ENCODE peak calls at places on chromosomes 12 and 14, in four cellular contexts. One of them, this sample, is unnamed.

GRCh38 chr14:78227466-78228077 is 57.4 kb downstream of the NRXN3 start:
- DNase-seq in IMR-90: no peak
- DNase-seq in uterus: no peak
- DNase-seq in heart left ventricle: no peak
- DNase-seq in this sample: no peak

GRCh38 chr12:132831771-132832170 is 3.1 kb upstream of the GOLGA3 start:
- DNase-seq in IMR-90: no peak
- DNase-seq in uterus: no peak
- DNase-seq in heart left ventricle: no peak
- DNase-seq in this sample: no peak

GRCh38 chr14:61504841-61505340 is 183.5 kb downstream of the PRKCH start:
- DNase-seq in IMR-90: no peak
- DNase-seq in uterus: no peak
- DNase-seq in heart left ventricle: no peak
- DNase-seq in this sample: no peak

GRCh38 chr14:95516554-95517209 is at the start of gene SYNE3:
- DNase-seq in IMR-90: no peak
- DNase-seq in uterus: peak; percentile 72
- DNase-seq in heart left ventricle: peak; percentile 79
- DNase-seq in this sample: peak; percentile 56

GRCh38 chr12:51907864-51908425 is 641 bp downstream of the ACVRL1 start:
- DNase-seq in IMR-90: no peak
- DNase-seq in uterus: no peak
- DNase-seq in heart left ventricle: no peak
- DNase-seq in this sample: no peak

GRCh38 chr12:48037267-48037915 is 33.1 kb upstream of the COL2A1 start:
- DNase-seq in IMR-90: peak; percentile 39
- DNase-seq in uterus: no peak
- DNase-seq in heart left ventricle: no peak
- DNase-seq in this sample: no peak

GRCh38 chr14:95784137-95784536 is 70.2 kb upstream of the TCL1A start:
- DNase-seq in IMR-90: peak; percentile 38
- DNase-seq in uterus: no peak
- DNase-seq in heart left ventricle: no peak
- DNase-seq in this sample: no peak

GRCh38 chr12:29067430-29067829 is 81.6 kb upstream of the FAR2 start:
- DNase-seq in IMR-90: no peak
- DNase-seq in uterus: no peak
- DNase-seq in heart left ventricle: no peak
- DNase-seq in this sample: no peak

GRCh38 chr12:94041833-94042232 is 106.5 kb upstream of the PLXNC1 start:
- DNase-seq in IMR-90: no peak
- DNase-seq in uterus: no peak
- DNase-seq in heart left ventricle: no peak
- DNase-seq in this sample: no peak

GRCh38 chr12:16399110-16399509 is 51.7 kb downstream of the MGST1 start:
- DNase-seq in IMR-90: no peak
- DNase-seq in uterus: no peak
- DNase-seq in heart left ventricle: no peak
- DNase-seq in this sample: no peak

GRCh38 chr14:64193821-64194220 is 100.3 kb downstream of the ESR2 start:
- DNase-seq in IMR-90: no peak
- DNase-seq in uterus: no peak
- DNase-seq in heart left ventricle: no peak
- DNase-seq in this sample: no peak

GRCh38 chr14:52106853-52107252 is 38.0 kb upstream of the NID2 start:
- DNase-seq in IMR-90: peak; percentile 20
- DNase-seq in uterus: peak; percentile 23
- DNase-seq in heart left ventricle: no peak
- DNase-seq in this sample: no peak

GRCh38 chr12:69616025-69616424 is 5.3 kb upstream of the LRRC10 start:
- DNase-seq in IMR-90: no peak
- DNase-seq in uterus: no peak
- DNase-seq in heart left ventricle: no peak
- DNase-seq in this sample: no peak

GRCh38 chr12:64099430-64099829 is 122.7 kb downstream of the KICS2 start:
- DNase-seq in IMR-90: peak; percentile 96
- DNase-seq in uterus: peak; percentile 65
- DNase-seq in heart left ventricle: peak; percentile 66
- DNase-seq in this sample: no peak

GRCh38 chr14:68825729-68826128 is 32.9 kb upstream of the ZFP36L1 start:
- DNase-seq in IMR-90: no peak
- DNase-seq in uterus: no peak
- DNase-seq in heart left ventricle: no peak
- DNase-seq in this sample: no peak

GRCh38 chr12:3311027-3311402 is 180.0 kb upstream of the PRMT8 start:
- DNase-seq in IMR-90: no peak
- DNase-seq in uterus: no peak
- DNase-seq in heart left ventricle: no peak
- DNase-seq in this sample: no peak

GRCh38 chr14:81519200-81519998 is 14.3 kb downstream of the SEL1L start:
- DNase-seq in IMR-90: no peak
- DNase-seq in uterus: no peak
- DNase-seq in heart left ventricle: no peak
- DNase-seq in this sample: no peak

GRCh38 chr14:21382095-21382494 is 1.7 kb downstream of the SUPT16H start:
- DNase-seq in IMR-90: no peak
- DNase-seq in uterus: no peak
- DNase-seq in heart left ventricle: no peak
- DNase-seq in this sample: no peak

GRCh38 chr12:68113644-68114043 is 45.9 kb downstream of the IFNG start:
- DNase-seq in IMR-90: no peak
- DNase-seq in uterus: no peak
- DNase-seq in heart left ventricle: no peak
- DNase-seq in this sample: no peak

GRCh38 chr14:87407344-87407743 is 585.6 kb downstream of the GALC start:
- DNase-seq in IMR-90: no peak
- DNase-seq in uterus: no peak
- DNase-seq in heart left ventricle: no peak
- DNase-seq in this sample: no peak

DNA sequence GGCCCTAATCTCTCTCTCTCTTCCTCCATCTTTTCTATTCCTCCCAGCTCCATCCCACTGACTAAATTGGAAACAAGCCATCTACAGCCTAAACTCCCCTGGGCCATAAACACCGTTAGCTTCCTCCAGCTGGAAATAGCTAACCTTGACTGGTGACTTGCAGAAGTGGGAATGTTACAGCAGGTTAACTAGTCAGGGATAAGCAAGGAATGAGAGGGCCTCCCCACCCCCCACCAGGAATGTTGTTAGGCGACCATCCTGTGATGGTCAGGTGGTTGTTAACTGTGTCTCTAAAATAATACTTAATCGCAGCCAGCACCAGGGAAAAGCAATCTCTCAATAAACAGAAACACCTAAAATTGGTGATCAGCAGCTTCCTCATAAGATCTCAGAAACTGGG is 40.8 kb downstream of the MIS18BP1 start:
- DNase-seq in IMR-90: no peak
- DNase-seq in uterus: no peak
- DNase-seq in heart left ventricle: no peak
- DNase-seq in this sample: no peak
- H3K36me3 ChIP-seq in IMR-90: peaks cover 3% of the 10 kb centered on the region
- H3K36me3 ChIP-seq in uterus: no peaks in the 10 kb centered on the region
- H3K36me3 ChIP-seq in heart left ventricle: peaks cover 3% of the 10 kb centered on the region
- H3K36me3 ChIP-seq in this sample: no peaks in the 10 kb centered on the region

GRCh38 chr14:25050494-25051170 is 685 bp upstream of the STXBP6 start:
- DNase-seq in IMR-90: peak; percentile 82
- DNase-seq in uterus: no peak
- DNase-seq in heart left ventricle: no peak
- DNase-seq in this sample: no peak

GRCh38 chr14:25048170-25049126 is 1.5 kb downstream of the STXBP6 start:
- DNase-seq in IMR-90: peak; percentile 86
- DNase-seq in uterus: peak; percentile 57
- DNase-seq in heart left ventricle: peak; percentile 70
- DNase-seq in this sample: no peak

GRCh38 chr14:25049127-25049558 is 804 bp downstream of the STXBP6 start:
- DNase-seq in IMR-90: no peak
- DNase-seq in uterus: no peak
- DNase-seq in heart left ventricle: no peak
- DNase-seq in this sample: no peak

GRCh38 chr14:25052385-25052784 is 2.4 kb upstream of the STXBP6 start:
- DNase-seq in IMR-90: no peak
- DNase-seq in uterus: no peak
- DNase-seq in heart left ventricle: no peak
- DNase-seq in this sample: no peak

GRCh38 chr14:25049559-25050493 is at the start of gene STXBP6:
- DNase-seq in IMR-90: peak; percentile 65
- DNase-seq in uterus: peak; percentile 70
- DNase-seq in heart left ventricle: peak; percentile 84
- DNase-seq in this sample: peak; percentile 80
- TF ChIP-seq POLR2A in IMR-90: no peak
- TF ChIP-seq POLR2A in uterus: peak; percentile 43
- TF ChIP-seq POLR2A in heart left ventricle: peak; percentile 55
- TF ChIP-seq POLR2A in this sample: no peak

DNA sequence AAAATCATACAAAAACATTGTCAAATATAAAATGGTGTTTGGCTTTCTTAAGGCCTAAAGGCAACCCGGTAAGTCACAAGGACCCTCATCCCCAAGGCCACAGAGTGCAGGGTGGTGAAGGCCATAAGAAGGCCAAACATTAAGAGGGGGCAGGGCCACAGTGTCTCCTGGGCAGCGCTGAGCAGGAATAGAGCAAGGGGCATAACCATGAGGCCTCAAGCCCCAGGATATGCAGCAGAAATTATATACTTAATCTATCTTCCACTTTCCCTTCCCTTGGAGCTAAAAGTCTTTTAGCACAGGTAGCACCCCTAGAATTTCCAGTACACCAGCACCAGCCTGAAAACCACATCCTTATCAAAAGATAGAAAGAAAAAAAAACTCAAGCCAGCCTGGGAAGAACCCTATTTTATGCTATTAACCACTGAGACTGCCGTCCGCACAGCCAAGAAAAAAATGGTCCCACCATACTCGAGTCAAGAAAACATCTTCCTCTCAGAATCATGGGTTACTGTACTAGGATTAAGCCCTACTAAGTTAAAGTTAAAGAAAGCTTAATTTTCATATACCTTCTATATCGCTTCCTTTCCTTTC is 20.2 kb downstream of the KLRK1 start:
- DNase-seq in IMR-90: no peak
- DNase-seq in uterus: no peak
- DNase-seq in heart left ventricle: no peak
- DNase-seq in this sample: peak; percentile 34
- H3K27ac ChIP-seq in IMR-90: no peak overlapping the region
- H3K27ac ChIP-seq in uterus: peak overlapping the region; percentile 98
- H3K27ac ChIP-seq in heart left ventricle: no peak overlapping the region
- H3K27ac ChIP-seq in this sample: peak overlapping the region; percentile 99

GRCh38 chr14:76829650-76830421 is 3.6 kb downstream of the LRRC74A start:
- DNase-seq in IMR-90: no peak
- DNase-seq in uterus: no peak
- DNase-seq in heart left ventricle: peak; percentile 79
- DNase-seq in this sample: peak; percentile 86

GRCh38 chr14:76834296-76834695 is 8.1 kb downstream of the LRRC74A start:
- DNase-seq in IMR-90: no peak
- DNase-seq in uterus: no peak
- DNase-seq in heart left ventricle: no peak
- DNase-seq in this sample: no peak

GRCh38 chr14:76836029-76836630 is 9.9 kb downstream of the LRRC74A start:
- DNase-seq in IMR-90: no peak
- DNase-seq in uterus: no peak
- DNase-seq in heart left ventricle: no peak
- DNase-seq in this sample: peak; percentile 89

GRCh38 chr14:76829016-76829365 is 2.8 kb downstream of the LRRC74A start:
- DNase-seq in IMR-90: no peak
- DNase-seq in uterus: no peak
- DNase-seq in heart left ventricle: peak; percentile 74
- DNase-seq in this sample: no peak

GRCh38 chr14:76832503-76832988 is 6.3 kb downstream of the LRRC74A start:
- DNase-seq in IMR-90: no peak
- DNase-seq in uterus: no peak
- DNase-seq in heart left ventricle: no peak
- DNase-seq in this sample: no peak
- H3K36me3 ChIP-seq in IMR-90: no peaks in the 10 kb centered on the region
- H3K36me3 ChIP-seq in uterus: no peaks in the 10 kb centered on the region
- H3K36me3 ChIP-seq in heart left ventricle: no peaks in the 10 kb centered on the region
- H3K36me3 ChIP-seq in this sample: no peaks in the 10 kb centered on the region

GRCh38 chr14:50060871-50061663 is 55.3 kb downstream of the VCPKMT start:
- DNase-seq in IMR-90: peak; percentile 95
- DNase-seq in uterus: peak; percentile 72
- DNase-seq in heart left ventricle: peak; percentile 63
- DNase-seq in this sample: peak; percentile 50

GRCh38 chr14:50059773-50060629 is 56.4 kb downstream of the VCPKMT start:
- DNase-seq in IMR-90: no peak
- DNase-seq in uterus: no peak
- DNase-seq in heart left ventricle: no peak
- DNase-seq in this sample: no peak

GRCh38 chr14:50063876-50064420 is 52.4 kb downstream of the VCPKMT start:
- DNase-seq in IMR-90: no peak
- DNase-seq in uterus: no peak
- DNase-seq in heart left ventricle: no peak
- DNase-seq in this sample: no peak

GRCh38 chr14:50062438-50063039 is 53.8 kb downstream of the VCPKMT start:
- DNase-seq in IMR-90: peak; percentile 83
- DNase-seq in uterus: peak; percentile 38
- DNase-seq in heart left ventricle: no peak
- DNase-seq in this sample: no peak

DNA sequence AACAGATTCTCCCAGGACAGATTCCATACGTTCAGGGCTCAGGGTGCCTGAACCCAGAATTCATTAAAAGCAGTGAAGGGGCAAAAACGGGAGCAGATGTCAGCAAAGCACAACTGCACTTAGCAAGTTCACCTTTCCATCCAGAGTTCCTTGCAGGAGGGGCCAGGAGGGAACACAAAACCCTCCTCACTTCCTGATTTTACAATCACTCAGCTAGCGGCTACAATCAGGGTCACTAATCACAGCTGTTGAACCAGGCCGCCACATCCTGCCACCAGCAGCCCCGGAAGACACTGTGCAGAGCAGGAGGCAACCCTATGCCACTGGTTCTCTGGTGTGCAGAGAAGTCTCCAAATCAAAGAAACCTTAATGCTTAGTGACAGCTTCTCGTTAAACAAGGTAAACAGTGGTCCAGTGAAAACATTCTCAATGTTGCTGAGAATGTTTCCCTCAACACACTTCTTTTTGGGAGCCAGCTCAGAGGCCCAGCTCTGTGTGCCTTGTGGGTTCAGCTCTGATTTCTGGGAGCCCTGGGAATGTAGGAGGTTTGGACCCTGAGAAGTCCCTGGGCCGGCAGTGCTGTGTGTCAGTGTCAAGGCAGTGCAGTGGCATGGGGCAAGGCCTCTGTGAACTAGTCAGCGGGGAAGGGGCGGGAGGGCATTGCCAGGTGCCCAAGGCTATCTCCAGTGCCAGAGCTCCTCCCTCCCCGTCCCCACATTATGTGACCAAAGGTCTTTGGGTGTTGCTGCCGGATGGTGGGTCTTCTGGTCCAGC is 54.5 kb downstream of the VCPKMT start:
- DNase-seq in IMR-90: peak; percentile 56
- DNase-seq in uterus: peak; percentile 32
- DNase-seq in heart left ventricle: no peak
- DNase-seq in this sample: peak; percentile 23
- TF ChIP-seq POLR2A in IMR-90: no peak
- TF ChIP-seq POLR2A in uterus: no peak
- TF ChIP-seq POLR2A in heart left ventricle: no peak
- TF ChIP-seq POLR2A in this sample: no peak

GRCh38 chr12:55934343-55934742 is 3.4 kb downstream of the DGKA start:
- DNase-seq in IMR-90: no peak
- DNase-seq in uterus: no peak
- DNase-seq in heart left ventricle: no peak
- DNase-seq in this sample: no peak
- H3K27ac ChIP-seq in IMR-90: no peak overlapping the region
- H3K27ac ChIP-seq in uterus: no peak overlapping the region
- H3K27ac ChIP-seq in heart left ventricle: no peak overlapping the region
- H3K27ac ChIP-seq in this sample: no peak overlapping the region

This sample was measured in testis.